ENCODE peak calls at places on chromosomes 13 and 19, in five cellular contexts. N, T, Z, K and L are unnamed samples.

GRCh38 chr13:93775027-93775426 is 548.4 kb downstream of the GPC6 start:
- DNase-seq in N (no peak), T (no peak), Z (no peak), K (no peak), L (no peak)

GRCh38 chr19:2540646-2541454 is 64.9 kb downstream of the GADD45B start:
- DNase-seq in N (no peak), T (peak; percentile 95), Z (peak; percentile 98), K (no peak), L (peak; percentile 97)

GRCh38 chr19:49613374-49613773 is 22.4 kb downstream of the PRR12 start:
- DNase-seq in N (no peak), T (peak; percentile 53), Z (peak; percentile 68), K (no peak), L (peak; percentile 63)

GRCh38 chr19:41479757-41480191 is 36.8 kb downstream of the ERICH4 start:
- DNase-seq in N (no peak), T (no peak), Z (peak; percentile 63), K (no peak), L (peak; percentile 38)

GRCh38 chr13:34256236-34256635 is 438.3 kb downstream of the RFC3 start:
- DNase-seq in N (no peak), T (no peak), Z (no peak), K (peak; percentile 73), L (no peak)

GRCh38 chr19:45098521-45099464 is 5.8 kb downstream of the PPP1R37 start:
- DNase-seq in N (no peak), T (no peak), Z (no peak), K (no peak), L (no peak)

GRCh38 chr19:35316560-35316959 is 12.4 kb upstream of the CD22 start:
- DNase-seq in N (no peak), T (no peak), Z (no peak), K (no peak), L (no peak)

GRCh38 chr13:23619073-23619855 is 49.1 kb downstream of the TNFRSF19 start:
- DNase-seq in N (no peak), T (no peak), Z (no peak), K (no peak), L (no peak)

GRCh38 chr13:43776680-43777079 is 10.1 kb downstream of the ENOX1 start:
- DNase-seq in N (no peak), T (no peak), Z (peak; percentile 57), K (no peak), L (no peak)

GRCh38 chr13:73146705-73147104 is 87.9 kb downstream of the KLF5 start:
- DNase-seq in N (no peak), T (no peak), Z (no peak), K (no peak), L (peak; percentile 50)